ENCODE peak calls at places on chromosome 21, in ten cellular contexts. W is psoas muscle, D is lower lobe of right lung, Q is prostate gland, I is sigmoid colon, M is right atrium auricular region, B is NT2/D1, Y is Peyer's patch, L is left lung, T is GM23338. K is an unnamed sample.

GRCh38 chr21:15839601-15840000 is 109.8 kb downstream of the USP25 start:
- DNase-seq in W (no peak), I (no peak), B (no peak), T (no peak), L (no peak), M (no peak), Q (no peak), D (no peak), Y (no peak), K (no peak)

GRCh38 chr21:29130234-29130993 is at the start of gene MAP3K7CL:
- DNase-seq in M (peak; percentile 87), T (no peak), D (no peak), W (peak; percentile 87), I (peak; percentile 81), L (peak; percentile 50), Q (no peak), B (no peak), Y (peak; percentile 65), K (no peak)

GRCh38 chr21:19807231-19807630 is 1191.0 kb upstream of the NCAM2 start:
- DNase-seq in D (no peak), L (no peak), Q (no peak), B (no peak), Y (no peak), W (no peak), I (no peak), M (no peak), T (no peak), K (no peak)

GRCh38 chr21:15682182-15682895 is 47.4 kb upstream of the USP25 start:
- DNase-seq in M (no peak), Y (no peak), L (no peak), B (no peak), I (no peak), T (no peak), D (no peak), Q (no peak), W (no peak), K (no peak)

GRCh38 chr21:29022141-29022540 is 2.3 kb upstream of the USP16 start:
- DNase-seq in Y (no peak), L (no peak), T (no peak), Q (no peak), W (no peak), I (no peak), M (no peak), B (no peak), D (no peak), K (no peak)

GRCh38 chr21:30243691-30244090 is 27.8 kb upstream of the CLDN8 start:
- DNase-seq in B (no peak), L (no peak), I (no peak), Y (no peak), T (no peak), W (no peak), M (no peak), D (no peak), Q (no peak), K (no peak)

GRCh38 chr21:35504277-35504676 is 455.2 kb upstream of the RUNX1 start:
- DNase-seq in Y (no peak), B (no peak), W (no peak), T (no peak), I (no peak), Q (no peak), L (no peak), D (no peak), M (no peak), K (no peak)

GRCh38 chr21:36883532-36884486 is 82.7 kb downstream of the HLCS start:
- DNase-seq in B (no peak), D (no peak), W (no peak), I (no peak), Y (no peak), M (peak; percentile 28), Q (no peak), T (no peak), L (no peak), K (no peak)

GRCh38 chr21:36571556-36571955 is 91.6 kb upstream of the CLDN14 start:
- DNase-seq in T (no peak), Q (no peak), Y (no peak), I (no peak), W (no peak), D (no peak), B (no peak), L (no peak), M (peak; percentile 30), K (no peak)

GRCh38 chr21:38988211-38989096 is 182.7 kb downstream of the ETS2 start:
- DNase-seq in W (no peak), B (no peak), Q (peak; percentile 53), T (no peak), D (no peak), Y (no peak), M (no peak), I (peak; percentile 90), L (no peak), K (no peak)

GRCh38 chr21:38987551-38988210 is 182.0 kb downstream of the ETS2 start:
- DNase-seq in T (no peak), D (no peak), W (no peak), L (no peak), B (no peak), M (no peak), Y (no peak), I (peak; percentile 81), Q (no peak), K (no peak)

GRCh38 chr21:38990424-38990794 is 184.7 kb downstream of the ETS2 start:
- DNase-seq in D (no peak), B (no peak), Q (no peak), W (no peak), L (no peak), I (peak; percentile 77), M (no peak), Y (no peak), T (peak; percentile 11), K (no peak)

GRCh38 chr21:38989097-38989744 is 183.5 kb downstream of the ETS2 start:
- DNase-seq in T (no peak), Y (no peak), W (no peak), M (no peak), Q (no peak), L (no peak), I (no peak), D (no peak), B (no peak), K (no peak)

DNA sequence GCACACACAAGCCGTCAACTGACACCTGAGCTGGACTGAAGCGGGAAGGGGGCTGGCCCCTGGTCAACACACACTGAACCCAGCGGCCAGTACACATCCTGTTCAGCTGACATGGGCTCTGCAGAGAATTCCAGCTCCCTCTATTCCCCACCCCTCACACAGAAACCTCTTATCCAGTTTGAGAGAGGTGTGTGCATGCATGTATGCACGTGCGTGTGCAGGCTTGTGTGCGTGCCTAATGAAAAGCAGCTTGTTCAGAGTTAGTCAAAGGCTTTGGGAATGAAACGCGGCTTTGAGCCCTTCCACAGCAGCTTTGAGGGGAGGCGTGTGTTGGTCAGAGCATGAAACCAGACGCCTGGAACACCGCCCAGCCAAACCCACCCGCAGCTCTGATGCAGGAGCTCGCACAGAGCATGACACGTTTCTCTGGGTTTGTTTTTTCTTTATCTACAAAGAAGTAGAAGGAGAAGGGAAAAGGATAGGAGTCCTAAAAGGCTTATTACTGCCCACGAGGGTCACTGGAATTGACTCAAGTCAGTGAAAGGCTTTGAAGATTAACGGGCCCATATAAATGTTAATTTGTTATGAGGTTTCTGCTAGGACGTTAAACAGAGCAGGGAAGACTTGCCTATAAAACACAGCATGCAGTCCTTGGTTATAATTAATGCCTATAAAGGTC is 184.2 kb downstream of the ETS2 start:
- DNase-seq in T (no peak), L (no peak), B (no peak), I (peak; percentile 87), Y (no peak), Q (peak; percentile 75), W (peak; percentile 69), M (no peak), D (no peak), K (no peak)
- H3K4me1 ChIP-seq in T (peaks cover 33% of the 10 kb centered on the region), L (peaks cover 31% of the 10 kb centered on the region), B (peaks cover 20% of the 10 kb centered on the region), I (no peaks in the 10 kb centered on the region), Y (no peaks in the 10 kb centered on the region), Q (peaks cover 24% of the 10 kb centered on the region), W (peaks cover 78% of the 10 kb centered on the region), M (peaks cover 95% of the 10 kb centered on the region), D (peaks cover 95% of the 10 kb centered on the region), K (no peaks in the 10 kb centered on the region)

DNA sequence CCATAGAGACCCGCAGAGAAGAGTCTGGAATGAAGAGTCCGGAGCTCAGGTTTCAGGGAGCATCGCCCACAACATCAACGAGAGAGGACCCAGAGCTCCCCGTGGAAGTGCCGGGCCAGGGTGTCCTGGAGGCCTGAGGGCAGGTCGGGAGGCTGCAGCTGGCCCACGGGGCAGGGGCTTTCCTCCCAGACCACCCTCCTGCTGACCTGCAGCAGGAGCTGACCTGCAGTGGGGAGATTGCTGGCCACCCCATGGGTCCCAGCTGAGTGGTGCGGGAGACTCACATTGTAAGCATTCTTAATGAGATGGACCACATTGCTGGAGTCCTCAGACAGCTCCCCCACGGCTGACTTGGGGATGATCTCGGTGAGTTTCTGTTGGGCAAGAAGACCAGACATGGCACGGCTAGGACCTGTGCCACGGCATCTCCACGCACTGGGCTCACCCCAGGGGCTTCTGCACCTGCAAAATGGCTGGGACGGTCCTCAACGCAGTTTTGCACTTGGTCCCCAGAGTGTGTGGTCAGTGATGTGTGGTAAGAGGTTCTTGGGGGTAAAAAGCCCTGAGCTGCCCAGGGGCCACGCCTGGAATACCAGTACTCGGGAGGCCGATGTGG is 21.3 kb upstream of the PTTG1IP start:
- DNase-seq in B (no peak), I (no peak), L (no peak), T (no peak), Y (no peak), Q (no peak), M (no peak), D (peak; percentile 35), W (no peak), K (peak; percentile 50)
- H3K4me1 ChIP-seq in B (peaks cover 35% of the 10 kb centered on the region), I (no peaks in the 10 kb centered on the region), L (no peaks in the 10 kb centered on the region), T (no peaks in the 10 kb centered on the region), Y (no peaks in the 10 kb centered on the region), Q (no peaks in the 10 kb centered on the region), M (no peaks in the 10 kb centered on the region), D (peaks cover 15% of the 10 kb centered on the region), W (no peaks in the 10 kb centered on the region), K (no peaks in the 10 kb centered on the region)

DNA sequence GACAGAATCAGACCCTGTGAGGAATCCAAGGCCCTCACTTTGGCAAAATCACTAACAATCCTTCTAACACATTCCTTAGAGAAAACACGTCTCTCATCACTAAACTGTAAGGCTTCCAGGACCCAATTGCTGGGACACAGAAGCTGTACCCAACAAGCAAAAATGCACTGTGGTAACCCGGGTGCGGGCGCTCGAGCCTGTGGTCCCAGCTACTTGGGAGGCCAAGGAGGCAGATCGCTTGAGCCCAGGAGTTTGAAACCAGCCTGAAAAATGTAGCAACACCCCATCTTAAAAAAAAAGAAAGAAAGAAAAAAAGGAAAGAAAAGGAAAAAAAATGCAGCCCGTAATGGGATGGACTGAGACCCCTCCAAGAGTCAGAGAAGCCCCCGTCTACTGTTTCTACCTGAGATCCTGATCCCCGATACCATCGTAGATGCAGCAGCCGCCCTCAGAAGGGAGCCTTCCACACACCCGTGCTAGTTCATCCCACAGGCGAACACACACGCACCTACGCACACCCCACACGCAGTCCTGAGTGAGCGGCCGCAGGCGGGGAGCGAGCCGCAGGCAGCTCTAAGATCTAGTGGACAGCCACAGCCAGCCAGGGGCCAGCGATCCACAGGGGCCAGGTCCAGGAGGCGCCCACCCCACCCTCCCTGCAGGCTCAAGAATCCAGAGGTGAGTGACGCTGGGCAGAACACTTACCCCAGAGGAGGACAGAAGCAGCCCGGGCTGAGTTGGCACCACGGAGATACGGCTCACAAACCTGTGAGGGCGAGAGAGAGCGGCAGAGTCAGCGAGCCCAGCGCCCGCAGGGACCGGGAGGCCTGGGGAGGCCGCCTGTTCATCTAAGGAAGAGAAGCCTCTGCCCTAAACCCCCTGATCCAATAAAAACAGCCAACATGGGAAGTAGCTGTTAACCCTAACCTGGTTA is 20.1 kb downstream of the WDR4 start:
- DNase-seq in Q (no peak), Y (no peak), M (no peak), L (no peak), T (no peak), B (no peak), D (no peak), W (no peak), I (peak; percentile 53), K (no peak)
- H3K4me1 ChIP-seq in Q (no peaks in the 10 kb centered on the region), Y (no peaks in the 10 kb centered on the region), M (no peaks in the 10 kb centered on the region), L (no peaks in the 10 kb centered on the region), T (no peaks in the 10 kb centered on the region), B (peaks cover 10% of the 10 kb centered on the region), D (peaks cover 25% of the 10 kb centered on the region), W (no peaks in the 10 kb centered on the region), I (no peaks in the 10 kb centered on the region), K (no peaks in the 10 kb centered on the region)

GRCh38 chr21:41953249-41953830 is 478 bp downstream of the C2CD2 start:
- DNase-seq in L (no peak), W (peak; percentile 48), I (no peak), Q (no peak), T (peak; percentile 32), Y (no peak), M (no peak), B (no peak), D (no peak), K (peak; percentile 49)
- H3K4me1 ChIP-seq in L (peaks cover 22% of the 10 kb centered on the region), W (peaks cover 29% of the 10 kb centered on the region), I (no peaks in the 10 kb centered on the region), Q (peaks cover 14% of the 10 kb centered on the region), T (peaks cover 27% of the 10 kb centered on the region), Y (peaks cover 13% of the 10 kb centered on the region), M (peaks cover 53% of the 10 kb centered on the region), B (peaks cover 40% of the 10 kb centered on the region), D (peaks cover 38% of the 10 kb centered on the region), K (no peaks in the 10 kb centered on the region)

K was measured in right lobe of liver.